ENCODE peak calls at places on chromosomes 3 and 15, in six cellular contexts. T, W, Y, N, R and C are unnamed samples.
A peak's percentile ranks its signal among the peaks of the same experiment; 100 is the strongest.

GRCh38 chr3:88785841-88786240 is 321.6 kb upstream of the EPHA3 start:
- DNase-seq in T (no peak), W (no peak), Y (no peak), N (no peak), R (no peak), C (no peak)

GRCh38 chr3:129317876-129318275 is 39.2 kb downstream of the HMCES start:
- DNase-seq in T (no peak), W (no peak), Y (no peak), N (no peak), R (no peak), C (no peak)

GRCh38 chr15:71780349-71780976 is 29.9 kb upstream of the NR2E3 start:
- DNase-seq in T (peak; percentile 53), W (no peak), Y (peak; percentile 45), N (no peak), R (peak; percentile 77), C (peak; percentile 51)

GRCh38 chr3:155112661-155113389 is 32.7 kb downstream of the MME start:
- DNase-seq in T (no peak), W (no peak), Y (no peak), N (no peak), R (no peak), C (no peak)

GRCh38 chr3:159928692-159929091 is 59.9 kb upstream of the IL12A start:
- DNase-seq in T (no peak), W (no peak), Y (no peak), N (no peak), R (no peak), C (no peak)

GRCh38 chr3:18423401-18424212 is 1.5 kb downstream of the SATB1 start:
- DNase-seq in T (peak; percentile 31), W (peak; percentile 69), Y (no peak), N (peak; percentile 26), R (peak; percentile 43), C (no peak)

GRCh38 chr3:164450276-164450905 is 627.9 kb downstream of the SI start:
- DNase-seq in T (no peak), W (no peak), Y (no peak), N (no peak), R (no peak), C (no peak)

GRCh38 chr3:158105124-158105709 is 1.0 kb downstream of the SHOX2 start:
- DNase-seq in T (peak; percentile 53), W (peak; percentile 79), Y (no peak), N (no peak), R (peak; percentile 84), C (no peak)

GRCh38 chr3:38738630-38739395 is 77.2 kb downstream of the SCN10A start:
- DNase-seq in T (peak; percentile 75), W (peak; percentile 94), Y (peak; percentile 27), N (peak; percentile 47), R (peak; percentile 70), C (peak; percentile 47)

GRCh38 chr3:197950661-197951029 is 655 bp downstream of the RPL35A start:
- DNase-seq in T (no peak), W (no peak), Y (no peak), N (no peak), R (no peak), C (no peak)

GRCh38 chr3:33687406-33688010 is 30.5 kb downstream of the CLASP2 start:
- DNase-seq in T (no peak), W (no peak), Y (no peak), N (no peak), R (peak; percentile 20), C (no peak)

GRCh38 chr3:177491301-177492031 is 294.2 kb upstream of the TBL1XR1 start:
- DNase-seq in T (no peak), W (no peak), Y (no peak), N (no peak), R (peak; percentile 55), C (no peak)

GRCh38 chr15:70493787-70494514 is 269.4 kb downstream of the UACA start:
- DNase-seq in T (no peak), W (no peak), Y (peak; percentile 8), N (no peak), R (no peak), C (no peak)

GRCh38 chr3:66856555-66856954 is 141.6 kb upstream of the KBTBD8 start:
- DNase-seq in T (no peak), W (no peak), Y (no peak), N (no peak), R (no peak), C (no peak)

GRCh38 chr3:119786409-119786808 is 4.5 kb downstream of the NR1I2 start:
- DNase-seq in T (no peak), W (no peak), Y (peak; percentile 38), N (no peak), R (no peak), C (no peak)

GRCh38 chr15:88542342-88542733 is 4.1 kb downstream of the DET1 start:
- DNase-seq in T (peak; percentile 87), W (no peak), Y (no peak), N (no peak), R (no peak), C (no peak)

GRCh38 chr3:102179321-102180290 is 255.2 kb upstream of the ZPLD1 start:
- DNase-seq in T (no peak), W (no peak), Y (no peak), N (no peak), R (no peak), C (no peak)

GRCh38 chr3:117706037-117706436 is 996.5 kb downstream of the TUSC7 start:
- DNase-seq in T (no peak), W (no peak), Y (no peak), N (no peak), R (no peak), C (no peak)

GRCh38 chr3:30282052-30282708 is 324.2 kb upstream of the TGFBR2 start:
- DNase-seq in T (no peak), W (no peak), Y (peak; percentile 35), N (peak; percentile 91), R (no peak), C (no peak)

GRCh38 chr3:56453027-56453426 is 15.2 kb downstream of the ERC2 start:
- DNase-seq in T (no peak), W (no peak), Y (no peak), N (no peak), R (no peak), C (no peak)

GRCh38 chr15:39102431-39102830 is 478.4 kb upstream of the THBS1 start:
- DNase-seq in T (no peak), W (no peak), Y (no peak), N (no peak), R (no peak), C (no peak)

GRCh38 chr15:58459562-58459961 is 27.8 kb downstream of the LIPC start:
- DNase-seq in T (no peak), W (no peak), Y (no peak), N (no peak), R (no peak), C (no peak)

GRCh38 chr3:196774191-196774820 is 34.6 kb downstream of the PAK2 start:
- DNase-seq in T (no peak), W (no peak), Y (peak; percentile 70), N (no peak), R (no peak), C (no peak)

GRCh38 chr15:25185156-25185710 is 230.4 kb downstream of the SNRPN start:
- DNase-seq in T (no peak), W (no peak), Y (no peak), N (no peak), R (no peak), C (no peak)
- TF ChIP-seq JUND in T (no peak), W (no peak), Y (no peak), N (no peak), R (no peak), C (no peak)

GRCh38 chr3:140468407-140468806 is 209.5 kb upstream of the TRIM42 start:
- DNase-seq in T (no peak), W (no peak), Y (peak; percentile 19), N (no peak), R (no peak), C (no peak)
- TF ChIP-seq JUND in T (no peak), W (no peak), Y (no peak), N (no peak), R (no peak), C (no peak)

GRCh38 chr3:195086885-195087284 is 184.1 kb downstream of the XXYLT1 start:
- DNase-seq in T (no peak), W (no peak), Y (no peak), N (no peak), R (no peak), C (peak; percentile 90)
- TF ChIP-seq JUND in T (no peak), W (no peak), Y (no peak), N (no peak), R (no peak), C (no peak)

GRCh38 chr3:55269096-55269495 is 218.0 kb downstream of the WNT5A start:
- DNase-seq in T (no peak), W (no peak), Y (no peak), N (no peak), R (no peak), C (no peak)

GRCh38 chr3:55270976-55271375 is 216.1 kb downstream of the WNT5A start:
- DNase-seq in T (no peak), W (no peak), Y (peak; percentile 3), N (no peak), R (no peak), C (no peak)

GRCh38 chr3:55264933-55265332 is 222.2 kb downstream of the WNT5A start:
- DNase-seq in T (no peak), W (no peak), Y (no peak), N (no peak), R (no peak), C (no peak)

GRCh38 chr3:55269636-55270035 is 217.5 kb downstream of the WNT5A start:
- DNase-seq in T (no peak), W (no peak), Y (no peak), N (no peak), R (no peak), C (no peak)

GRCh38 chr3:55267206-55267930 is 219.7 kb downstream of the WNT5A start:
- DNase-seq in T (no peak), W (no peak), Y (no peak), N (no peak), R (no peak), C (no peak)
- TF ChIP-seq JUND in T (no peak), W (no peak), Y (no peak), N (no peak), R (no peak), C (no peak)

DNA sequence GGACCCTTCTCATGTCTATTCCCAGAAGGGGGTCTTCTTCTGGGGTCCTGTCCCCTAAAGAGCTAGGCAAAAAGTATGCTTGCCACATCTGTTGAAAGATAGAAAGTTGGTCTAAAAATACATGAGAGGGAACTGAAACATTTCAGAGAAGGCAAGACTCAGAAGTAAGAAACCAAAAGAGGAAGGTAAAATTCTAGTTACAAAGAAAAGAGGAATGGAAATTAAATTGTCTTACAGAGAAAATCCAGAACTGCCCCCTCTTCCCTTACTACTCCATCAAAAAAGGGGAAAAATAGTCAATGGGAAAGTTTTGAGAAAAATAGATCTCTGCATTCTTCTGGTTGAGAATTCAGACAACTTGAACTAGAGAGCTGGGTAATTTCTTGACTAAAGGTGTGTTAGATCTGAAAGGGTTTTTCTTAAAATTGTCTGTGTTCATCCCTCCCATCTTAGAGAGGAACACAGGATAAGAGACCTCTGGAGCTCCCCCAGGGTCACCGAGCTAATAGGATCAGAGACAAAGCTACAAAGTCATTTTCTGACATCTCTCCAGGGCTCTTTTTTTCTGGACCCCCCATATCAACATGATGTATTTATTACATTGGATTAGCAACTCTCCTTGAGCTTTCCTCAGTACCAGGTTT is 32.3 kb upstream of the CCR2 start:
- DNase-seq in T (no peak), W (no peak), Y (no peak), N (no peak), R (no peak), C (no peak)
- TF ChIP-seq JUND in T (no peak), W (no peak), Y (no peak), N (no peak), R (no peak), C (no peak)

GRCh38 chr3:183211390-183211789 is 41.7 kb upstream of the B3GNT5 start:
- DNase-seq in T (no peak), W (no peak), Y (peak; percentile 79), N (no peak), R (no peak), C (no peak)
- TF ChIP-seq JUND in T (no peak), W (no peak), Y (peak; percentile 15), N (no peak), R (no peak), C (no peak)